ENCODE peak calls at places on chromosomes 3 and 15, in eight cellular contexts. P is lung; U is NCI-H1694; B is upper lobe of right lung; N is stimulated activated CD8-positive, alpha-beta memory T cell treated with anti-CD3 and anti-CD28 coated beads, Interleukin-15, amount 100 ng/mL, for 4 hours; S is NCI-H510A treated with DMSO at 0.1 percent for 48 hours; Q is BJ; T is coronary artery. H is an unnamed sample.

GRCh38 chr15:90257776-90258175 is 7.7 kb upstream of the NGRN start:
- DNase-seq in P (no peak), U (no peak), B (no peak), N (no peak), S (no peak), Q (no peak), T (no peak), H (no peak)

GRCh38 chr3:105369501-105370371 is 3.0 kb downstream of the ALCAM start:
- DNase-seq in P (peak), U (peak), B (peak), N (no peak), S (peak), Q (no peak), T (peak), H (peak)

GRCh38 chr3:193987186-193987585 is 148.8 kb upstream of the HES1 start:
- DNase-seq in P (no peak), U (peak), B (no peak), N (no peak), S (no peak), Q (no peak), T (no peak), H (no peak)

GRCh38 chr3:134312873-134313838 is 61.1 kb downstream of the AMOTL2 start:
- DNase-seq in P (peak), U (no peak), B (peak), N (no peak), S (no peak), Q (no peak), T (peak), H (no peak)

GRCh38 chr3:158701666-158702065 is 29.2 kb upstream of the LXN start:
- DNase-seq in P (no peak), U (no peak), B (no peak), N (no peak), S (no peak), Q (no peak), T (no peak), H (no peak)

GRCh38 chr15:67827561-67828378 is 2.5 kb downstream of the SKOR1 start:
- DNase-seq in P (no peak), U (no peak), B (peak), N (no peak), S (no peak), Q (no peak), T (no peak), H (no peak)

GRCh38 chr15:75036269-75036668 is 12.9 kb downstream of the PPCDC start:
- DNase-seq in P (no peak), U (no peak), B (no peak), N (no peak), S (peak), Q (no peak), T (no peak), H (no peak)

GRCh38 chr3:117017135-117017990 is 307.8 kb downstream of the TUSC7 start:
- DNase-seq in P (no peak), U (no peak), B (no peak), N (no peak), S (no peak), Q (no peak), T (no peak), H (no peak)

GRCh38 chr3:24550588-24550987 is 55.9 kb upstream of the THRB start:
- DNase-seq in P (no peak), U (no peak), B (no peak), N (no peak), S (no peak), Q (no peak), T (no peak), H (no peak)

GRCh38 chr3:136074546-136074945 is 109.0 kb downstream of the PPP2R3A start:
- DNase-seq in P (no peak), U (no peak), B (no peak), N (no peak), S (no peak), Q (no peak), T (no peak), H (no peak)

GRCh38 chr3:193507566-193507965 is 47.1 kb downstream of the ATP13A4 start:
- DNase-seq in P (no peak), U (no peak), B (no peak), N (no peak), S (no peak), Q (no peak), T (no peak), H (no peak)

GRCh38 chr3:13745636-13746035 is 134.2 kb downstream of the WNT7A start:
- DNase-seq in P (no peak), U (no peak), B (no peak), N (no peak), S (no peak), Q (no peak), T (no peak), H (no peak)

GRCh38 chr3:10855871-10856662 is 40.0 kb downstream of the SLC6A11 start:
- DNase-seq in P (no peak), U (no peak), B (no peak), N (no peak), S (no peak), Q (no peak), T (no peak), H (no peak)

GRCh38 chr15:51077565-51078153 is 17.0 kb downstream of the TNFAIP8L3 start:
- DNase-seq in P (peak), U (no peak), B (peak), N (peak), S (no peak), Q (no peak), T (no peak), H (no peak)

H was measured in DMS 273 treated with DMSO at 0.1 percent for 48 hours.